ENCODE peak calls at places on chromosomes 1 and 21, in seven cellular contexts. M is SK-N-SH, V is neuronal stem cell, R is cardiac muscle cell, X is epithelial cell of prostate, I is fibroblast of lung, W is heart left ventricle. D is an unnamed sample.
A peak's percentile ranks its signal among the peaks of the same experiment; 100 is the strongest.

GRCh38 chr1:226784081-226785049 is 45.3 kb upstream of the ITPKB start:
- DNase-seq in M (no peak), V (peak; percentile 11), R (no peak), X (no peak), I (no peak), W (no peak), D (peak; percentile 66)

GRCh38 chr1:179016694-179017382 is 8.9 kb upstream of the FAM20B start:
- DNase-seq in M (peak; percentile 55), V (no peak), R (no peak), X (peak; percentile 87), I (peak; percentile 98), W (peak; percentile 87), D (peak; percentile 45)

GRCh38 chr1:171219751-171220385 is 28.4 kb upstream of the FMO1 start:
- DNase-seq in M (no peak), V (peak; percentile 80), R (no peak), X (no peak), I (peak; percentile 83), W (no peak), D (no peak)

GRCh38 chr1:62717483-62717882 is 29.3 kb upstream of the DOCK7 start:
- DNase-seq in M (no peak), V (no peak), R (no peak), X (no peak), I (no peak), W (no peak), D (no peak)

GRCh38 chr1:77889240-77889637 is 815 bp downstream of the NEXN start:
- DNase-seq in M (no peak), V (peak; percentile 33), R (peak; percentile 63), X (no peak), I (peak; percentile 79), W (no peak), D (peak; percentile 76)

GRCh38 chr21:36792505-36792967 is 93.6 kb downstream of the SIM2 start:
- DNase-seq in M (no peak), V (no peak), R (no peak), X (peak; percentile 92), I (no peak), W (no peak), D (no peak)

GRCh38 chr21:35562876-35563275 is 497.4 kb downstream of the SETD4 start:
- DNase-seq in M (no peak), V (no peak), R (no peak), X (no peak), I (peak; percentile 78), W (no peak), D (no peak)

GRCh38 chr1:237736372-237737029 is 154.2 kb downstream of the ZP4 start:
- DNase-seq in M (peak; percentile 14), V (no peak), R (peak; percentile 29), X (no peak), I (peak; percentile 30), W (no peak), D (no peak)

GRCh38 chr1:89273324-89273778 is 691 bp upstream of the GBP5 start:
- DNase-seq in M (no peak), V (no peak), R (no peak), X (no peak), I (no peak), W (no peak), D (no peak)

GRCh38 chr1:45327644-45328515 is 1.2 kb downstream of the HPDL start:
- DNase-seq in M (peak; percentile 48), V (no peak), R (no peak), X (no peak), I (no peak), W (no peak), D (no peak)

GRCh38 chr1:33382651-33383415 is 48.1 kb downstream of the PHC2 start:
- DNase-seq in M (peak; percentile 58), V (no peak), R (no peak), X (no peak), I (no peak), W (no peak), D (no peak)

GRCh38 chr1:177138347-177138746 is 26.2 kb downstream of the ASTN1 start:
- DNase-seq in M (no peak), V (no peak), R (no peak), X (no peak), I (no peak), W (no peak), D (no peak)

GRCh38 chr1:26949926-26950319 is 10.3 kb downstream of the KDF1 start:
- DNase-seq in M (no peak), V (no peak), R (no peak), X (no peak), I (no peak), W (no peak), D (no peak)

GRCh38 chr1:119569095-119569494 is 62.1 kb downstream of the HSD3B1 start:
- DNase-seq in M (no peak), V (no peak), R (no peak), X (no peak), I (no peak), W (no peak), D (no peak)

GRCh38 chr21:44709426-44710293 is 1.7 kb downstream of the TSPEAR start:
- DNase-seq in M (peak; percentile 28), V (no peak), R (peak; percentile 66), X (peak; percentile 40), I (no peak), W (no peak), D (no peak)

GRCh38 chr1:31572323-31573104 is 3.8 kb upstream of the TINAGL1 start:
- DNase-seq in M (no peak), V (no peak), R (no peak), X (no peak), I (peak; percentile 42), W (no peak), D (no peak)

GRCh38 chr1:70805641-70806040 is 242.0 kb downstream of the PTGER3 start:
- DNase-seq in M (no peak), V (no peak), R (no peak), X (no peak), I (no peak), W (no peak), D (no peak)

GRCh38 chr1:39103321-39104157 is 77.4 kb downstream of the NDUFS5 start:
- DNase-seq in M (no peak), V (no peak), R (no peak), X (peak; percentile 79), I (peak; percentile 68), W (no peak), D (peak; percentile 75)

GRCh38 chr1:154400381-154400801 is 4.8 kb upstream of the IL6R start:
- DNase-seq in M (no peak), V (no peak), R (no peak), X (no peak), I (no peak), W (no peak), D (peak; percentile 75)

GRCh38 chr1:222843434-222844107 is 28.7 kb downstream of the DISP1 start:
- DNase-seq in M (no peak), V (no peak), R (no peak), X (no peak), I (no peak), W (no peak), D (no peak)
- H3K27ac ChIP-seq in M (no peak overlapping the region), V (no peak overlapping the region), R (no peak overlapping the region), X (no peak overlapping the region), I (no peak overlapping the region), W (no peak overlapping the region), D (no peak overlapping the region)

GRCh38 chr1:99786751-99787501 is 20.5 kb upstream of the FRRS1 start:
- DNase-seq in M (no peak), V (no peak), R (no peak), X (no peak), I (no peak), W (no peak), D (no peak)
- H3K27ac ChIP-seq in M (no peak overlapping the region), V (no peak overlapping the region), R (no peak overlapping the region), X (no peak overlapping the region), I (no peak overlapping the region), W (no peak overlapping the region), D (no peak overlapping the region)

GRCh38 chr21:41769521-41769920 is 2.7 kb upstream of the RIPK4 start:
- DNase-seq in M (no peak), V (no peak), R (no peak), X (no peak), I (no peak), W (no peak), D (no peak)
- H3K27ac ChIP-seq in M (no peak overlapping the region), V (no peak overlapping the region), R (no peak overlapping the region), X (no peak overlapping the region), I (no peak overlapping the region), W (no peak overlapping the region), D (no peak overlapping the region)

DNA sequence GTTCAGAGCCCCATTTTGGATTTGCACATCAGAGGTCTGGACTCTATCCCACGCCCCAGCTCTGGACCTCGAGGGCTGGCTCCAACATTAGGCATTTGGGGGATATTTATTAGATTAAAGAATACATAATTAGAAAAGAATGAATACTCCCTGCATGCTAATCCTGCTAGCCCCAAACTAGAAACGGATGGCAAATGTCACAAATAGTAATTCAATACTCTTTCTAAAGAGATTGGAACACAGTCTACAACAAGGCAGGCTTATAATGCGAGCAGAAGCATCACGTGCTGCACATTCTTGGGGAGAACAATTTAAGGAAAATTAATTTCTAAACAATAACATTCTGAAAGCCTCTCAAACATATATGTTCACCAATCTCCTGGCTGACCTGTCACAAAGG is 27.6 kb upstream of the RAP1A start:
- DNase-seq in M (no peak), V (no peak), R (peak; percentile 12), X (no peak), I (no peak), W (no peak), D (no peak)
- H3K27ac ChIP-seq in M (peak overlapping the region; percentile 49), V (no peak overlapping the region), R (peak overlapping the region; percentile 79), X (peak overlapping the region; percentile 75), I (no peak overlapping the region), W (peak overlapping the region; percentile 82), D (no peak overlapping the region)

GRCh38 chr1:65253800-65254319 is 55.5 kb upstream of the DNAJC6 start:
- DNase-seq in M (no peak), V (no peak), R (no peak), X (no peak), I (no peak), W (no peak), D (peak; percentile 11)
- H3K27ac ChIP-seq in M (no peak overlapping the region), V (no peak overlapping the region), R (peak overlapping the region; percentile 83), X (no peak overlapping the region), I (no peak overlapping the region), W (no peak overlapping the region), D (peak overlapping the region; percentile 1)